ENCODE peak calls at places on chromosome 7, in eight cellular contexts. One of them, this sample, is unnamed. For H3K36me3, the result is how much of the 10 kb centered on the place peaks cover.

GRCh38 chr7:123865517-123866117 is 20.6 kb downstream of the HYAL4 start:
- DNase-seq in upper lobe of left lung: no peak
- DNase-seq in psoas muscle: no peak
- DNase-seq in hepatocyte: peak
- DNase-seq in CD8-positive, alpha-beta T cell: peak
- DNase-seq in body of pancreas: peak
- DNase-seq in sigmoid colon: no peak
- DNase-seq in adrenal gland: peak
- DNase-seq in this sample: no peak

GRCh38 chr7:51901489-51901840 is 584.9 kb upstream of the COBL start:
- DNase-seq in upper lobe of left lung: peak
- DNase-seq in psoas muscle: no peak
- DNase-seq in hepatocyte: no peak
- DNase-seq in CD8-positive, alpha-beta T cell: no peak
- DNase-seq in body of pancreas: no peak
- DNase-seq in sigmoid colon: no peak
- DNase-seq in adrenal gland: no peak
- DNase-seq in this sample: no peak

GRCh38 chr7:66905689-66906088 is 15.3 kb upstream of the TMEM248 start:
- DNase-seq in upper lobe of left lung: no peak
- DNase-seq in psoas muscle: no peak
- DNase-seq in hepatocyte: no peak
- DNase-seq in CD8-positive, alpha-beta T cell: no peak
- DNase-seq in body of pancreas: no peak
- DNase-seq in sigmoid colon: no peak
- DNase-seq in adrenal gland: no peak
- DNase-seq in this sample: no peak

GRCh38 chr7:103668538-103668937 is 222.5 kb upstream of the SLC26A5 start:
- DNase-seq in upper lobe of left lung: no peak
- DNase-seq in psoas muscle: no peak
- DNase-seq in hepatocyte: no peak
- DNase-seq in CD8-positive, alpha-beta T cell: no peak
- DNase-seq in body of pancreas: no peak
- DNase-seq in sigmoid colon: no peak
- DNase-seq in adrenal gland: no peak
- DNase-seq in this sample: no peak

GRCh38 chr7:142807855-142808460 is 37.2 kb downstream of the PRSS2 start:
- DNase-seq in upper lobe of left lung: no peak
- DNase-seq in psoas muscle: no peak
- DNase-seq in hepatocyte: no peak
- DNase-seq in CD8-positive, alpha-beta T cell: no peak
- DNase-seq in body of pancreas: no peak
- DNase-seq in sigmoid colon: no peak
- DNase-seq in adrenal gland: no peak
- DNase-seq in this sample: no peak

GRCh38 chr7:64867863-64868440 is 35.1 kb upstream of the ZNF273 start:
- DNase-seq in upper lobe of left lung: no peak
- DNase-seq in psoas muscle: no peak
- DNase-seq in hepatocyte: no peak
- DNase-seq in CD8-positive, alpha-beta T cell: no peak
- DNase-seq in body of pancreas: no peak
- DNase-seq in sigmoid colon: no peak
- DNase-seq in adrenal gland: no peak
- DNase-seq in this sample: no peak

GRCh38 chr7:87852306-87852705 is 23.9 kb downstream of the SLC25A40 start:
- DNase-seq in upper lobe of left lung: no peak
- DNase-seq in psoas muscle: no peak
- DNase-seq in hepatocyte: no peak
- DNase-seq in CD8-positive, alpha-beta T cell: no peak
- DNase-seq in body of pancreas: no peak
- DNase-seq in sigmoid colon: no peak
- DNase-seq in adrenal gland: no peak
- DNase-seq in this sample: no peak

GRCh38 chr7:4124904-4125477 is 557.1 kb upstream of the FOXK1 start:
- DNase-seq in upper lobe of left lung: no peak
- DNase-seq in psoas muscle: no peak
- DNase-seq in hepatocyte: no peak
- DNase-seq in CD8-positive, alpha-beta T cell: no peak
- DNase-seq in body of pancreas: no peak
- DNase-seq in sigmoid colon: peak
- DNase-seq in adrenal gland: no peak
- DNase-seq in this sample: no peak

GRCh38 chr7:47786557-47787248 is 161.6 kb downstream of the PKD1L1 start:
- DNase-seq in upper lobe of left lung: no peak
- DNase-seq in psoas muscle: peak
- DNase-seq in hepatocyte: peak
- DNase-seq in CD8-positive, alpha-beta T cell: no peak
- DNase-seq in body of pancreas: peak
- DNase-seq in sigmoid colon: peak
- DNase-seq in adrenal gland: peak
- DNase-seq in this sample: peak

DNA sequence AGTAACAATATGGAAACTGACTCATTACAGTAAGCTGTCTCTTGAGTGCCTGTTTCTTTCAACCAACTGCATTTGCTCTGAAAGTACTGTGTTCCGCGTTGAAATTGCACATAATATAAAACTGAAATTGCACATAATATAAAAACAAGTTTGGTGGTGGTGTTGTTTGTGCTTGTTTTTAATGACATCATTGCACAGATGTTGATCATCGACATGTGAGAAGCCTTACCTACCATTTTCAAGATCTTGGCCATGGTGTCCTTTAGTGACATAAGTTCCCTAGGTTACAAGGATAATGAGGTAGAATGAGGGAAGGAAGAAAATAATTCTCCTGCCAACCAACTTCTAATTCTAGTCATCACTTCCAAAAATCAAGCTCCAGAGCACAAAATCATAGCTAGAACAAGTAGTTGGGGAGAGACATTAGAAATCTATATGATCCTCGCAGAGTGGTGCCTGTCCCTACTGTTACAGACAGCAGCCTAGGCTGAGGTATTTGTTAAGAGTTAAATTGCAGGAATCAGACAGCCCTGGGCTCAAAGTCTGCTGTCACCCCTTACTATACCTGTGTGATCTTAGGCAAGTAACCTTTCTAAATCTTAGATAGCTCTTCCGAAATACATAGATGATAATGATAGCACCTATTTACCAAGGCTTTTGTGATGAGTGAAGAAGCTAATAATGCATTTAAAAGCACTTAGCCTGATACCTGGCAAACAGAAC is 29.3 kb downstream of the DOCK4 start:
- DNase-seq in upper lobe of left lung: no peak
- DNase-seq in psoas muscle: no peak
- DNase-seq in hepatocyte: no peak
- DNase-seq in CD8-positive, alpha-beta T cell: no peak
- DNase-seq in body of pancreas: no peak
- DNase-seq in sigmoid colon: no peak
- DNase-seq in adrenal gland: no peak
- DNase-seq in this sample: no peak
- TF ChIP-seq CTCF in upper lobe of left lung: no peak
- TF ChIP-seq CTCF in psoas muscle: no peak
- TF ChIP-seq CTCF in hepatocyte: no peak
- TF ChIP-seq CTCF in CD8-positive, alpha-beta T cell: no peak
- TF ChIP-seq CTCF in body of pancreas: no peak
- TF ChIP-seq CTCF in sigmoid colon: no peak
- TF ChIP-seq CTCF in adrenal gland: no peak
- TF ChIP-seq CTCF in this sample: no peak

GRCh38 chr7:96320437-96320836 is 1.5 kb downstream of the SLC25A13 start:
- DNase-seq in upper lobe of left lung: no peak
- DNase-seq in psoas muscle: no peak
- DNase-seq in hepatocyte: no peak
- DNase-seq in CD8-positive, alpha-beta T cell: no peak
- DNase-seq in body of pancreas: no peak
- DNase-seq in sigmoid colon: no peak
- DNase-seq in adrenal gland: no peak
- DNase-seq in this sample: no peak
- H3K27ac ChIP-seq in upper lobe of left lung: peak
- H3K27ac ChIP-seq in psoas muscle: peak
- H3K27ac ChIP-seq in hepatocyte: peak
- H3K27ac ChIP-seq in CD8-positive, alpha-beta T cell: no peak
- H3K27ac ChIP-seq in body of pancreas: peak
- H3K27ac ChIP-seq in sigmoid colon: peak
- H3K27ac ChIP-seq in adrenal gland: peak
- H3K27ac ChIP-seq in this sample: peak

GRCh38 chr7:134948246-134948645 is 38.1 kb upstream of the AGBL3 start:
- DNase-seq in upper lobe of left lung: no peak
- DNase-seq in psoas muscle: no peak
- DNase-seq in hepatocyte: no peak
- DNase-seq in CD8-positive, alpha-beta T cell: no peak
- DNase-seq in body of pancreas: no peak
- DNase-seq in sigmoid colon: no peak
- DNase-seq in adrenal gland: no peak
- DNase-seq in this sample: no peak

GRCh38 chr7:134947329-134947728 is 39.0 kb upstream of the AGBL3 start:
- DNase-seq in upper lobe of left lung: peak
- DNase-seq in psoas muscle: no peak
- DNase-seq in hepatocyte: no peak
- DNase-seq in CD8-positive, alpha-beta T cell: no peak
- DNase-seq in body of pancreas: no peak
- DNase-seq in sigmoid colon: no peak
- DNase-seq in adrenal gland: no peak
- DNase-seq in this sample: no peak

GRCh38 chr7:134945711-134946110 is 40.6 kb upstream of the AGBL3 start:
- DNase-seq in upper lobe of left lung: no peak
- DNase-seq in psoas muscle: no peak
- DNase-seq in hepatocyte: no peak
- DNase-seq in CD8-positive, alpha-beta T cell: no peak
- DNase-seq in body of pancreas: no peak
- DNase-seq in sigmoid colon: no peak
- DNase-seq in adrenal gland: no peak
- DNase-seq in this sample: no peak

GRCh38 chr7:134947831-134948230 is 38.5 kb upstream of the AGBL3 start:
- DNase-seq in upper lobe of left lung: no peak
- DNase-seq in psoas muscle: no peak
- DNase-seq in hepatocyte: no peak
- DNase-seq in CD8-positive, alpha-beta T cell: no peak
- DNase-seq in body of pancreas: no peak
- DNase-seq in sigmoid colon: no peak
- DNase-seq in adrenal gland: no peak
- DNase-seq in this sample: no peak

DNA sequence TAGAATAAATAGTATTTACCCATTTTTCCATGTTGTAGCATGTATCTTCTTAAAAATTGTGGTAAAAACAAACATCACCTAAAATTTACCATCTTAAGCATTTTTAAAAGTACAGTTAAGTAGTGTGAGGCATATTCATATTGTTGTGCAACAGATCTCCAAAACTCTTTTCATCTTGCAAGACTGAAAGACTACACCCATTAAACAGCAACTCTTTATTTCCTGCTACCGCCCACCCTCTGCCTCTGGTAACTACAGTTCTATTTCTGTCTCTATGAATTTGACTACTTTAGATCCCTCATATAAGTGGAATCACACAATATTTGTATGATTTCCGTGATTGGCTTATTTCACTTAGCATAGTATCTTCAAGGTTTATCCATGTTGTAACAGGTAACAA is 40.0 kb upstream of the AGBL3 start:
- DNase-seq in upper lobe of left lung: no peak
- DNase-seq in psoas muscle: no peak
- DNase-seq in hepatocyte: no peak
- DNase-seq in CD8-positive, alpha-beta T cell: no peak
- DNase-seq in body of pancreas: no peak
- DNase-seq in sigmoid colon: no peak
- DNase-seq in adrenal gland: no peak
- DNase-seq in this sample: no peak
- H3K36me3 ChIP-seq in upper lobe of left lung: under half
- H3K36me3 ChIP-seq in psoas muscle: under half
- H3K36me3 ChIP-seq in hepatocyte: under half
- H3K36me3 ChIP-seq in CD8-positive, alpha-beta T cell: under half
- H3K36me3 ChIP-seq in body of pancreas: under half
- H3K36me3 ChIP-seq in sigmoid colon: half or more
- H3K36me3 ChIP-seq in adrenal gland: under half
- H3K36me3 ChIP-seq in this sample: half or more

GRCh38 chr7:137965942-137966624 is 35.8 kb downstream of the CREB3L2 start:
- DNase-seq in upper lobe of left lung: no peak
- DNase-seq in psoas muscle: no peak
- DNase-seq in hepatocyte: no peak
- DNase-seq in CD8-positive, alpha-beta T cell: no peak
- DNase-seq in body of pancreas: no peak
- DNase-seq in sigmoid colon: no peak
- DNase-seq in adrenal gland: no peak
- DNase-seq in this sample: no peak
- TF ChIP-seq CTCF in upper lobe of left lung: no peak
- TF ChIP-seq CTCF in psoas muscle: no peak
- TF ChIP-seq CTCF in hepatocyte: peak
- TF ChIP-seq CTCF in CD8-positive, alpha-beta T cell: no peak
- TF ChIP-seq CTCF in body of pancreas: no peak
- TF ChIP-seq CTCF in sigmoid colon: no peak
- TF ChIP-seq CTCF in adrenal gland: no peak
- TF ChIP-seq CTCF in this sample: no peak

DNA sequence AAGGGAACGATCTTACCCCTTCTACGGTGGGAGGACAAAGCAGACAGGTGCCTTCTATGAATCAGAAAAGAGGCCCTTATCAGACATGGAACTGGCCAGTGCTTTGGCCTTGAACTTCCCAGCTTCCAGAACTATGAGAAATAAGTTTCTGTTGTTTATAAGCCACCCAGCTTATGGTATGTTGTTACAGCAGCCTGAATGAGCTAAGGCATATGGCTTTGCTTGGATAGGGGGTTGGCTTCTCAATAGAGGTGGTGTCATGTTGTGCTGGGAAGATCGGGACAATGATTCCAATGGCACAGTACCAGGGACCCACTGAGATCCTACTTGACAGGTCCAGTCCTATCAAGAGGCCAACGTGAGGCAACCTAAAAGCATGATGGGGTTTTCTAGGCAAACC is 183.4 kb upstream of the BMPER start:
- DNase-seq in upper lobe of left lung: no peak
- DNase-seq in psoas muscle: no peak
- DNase-seq in hepatocyte: no peak
- DNase-seq in CD8-positive, alpha-beta T cell: no peak
- DNase-seq in body of pancreas: no peak
- DNase-seq in sigmoid colon: no peak
- DNase-seq in adrenal gland: no peak
- DNase-seq in this sample: no peak
- H3K27ac ChIP-seq in upper lobe of left lung: no peak
- H3K27ac ChIP-seq in psoas muscle: peak
- H3K27ac ChIP-seq in hepatocyte: peak
- H3K27ac ChIP-seq in CD8-positive, alpha-beta T cell: no peak
- H3K27ac ChIP-seq in body of pancreas: no peak
- H3K27ac ChIP-seq in sigmoid colon: no peak
- H3K27ac ChIP-seq in adrenal gland: no peak
- H3K27ac ChIP-seq in this sample: no peak